ENCODE peak calls at places on chromosome 12, in eight cellular contexts. X is psoas muscle, I is mesothelial cell of epicardium, M is AG09309, J is Peyer's patch, Y is left ventricle myocardium inferior, Z is astrocyte of the spinal cord, N is HepG2. E is an unnamed sample.

GRCh38 chr12:916240-916639 is 33.3 kb downstream of the RAD52 start:
- DNase-seq in N (no peak), J (no peak), I (no peak), Y (peak), M (no peak), Z (no peak), X (no peak), E (no peak)

GRCh38 chr12:57367121-57367520 is 63.7 kb downstream of the R3HDM2 start:
- DNase-seq in I (no peak), M (no peak), J (no peak), Y (no peak), Z (no peak), X (no peak), N (peak), E (no peak)

GRCh38 chr12:109170335-109170734 is 53.9 kb downstream of the ACACB start:
- DNase-seq in X (no peak), Y (no peak), J (no peak), I (no peak), N (no peak), M (no peak), Z (no peak), E (no peak)

GRCh38 chr12:76455582-76456345 is 103.8 kb downstream of the OSBPL8 start:
- DNase-seq in I (no peak), N (peak), Z (peak), X (no peak), M (peak), Y (no peak), J (no peak), E (peak)

GRCh38 chr12:44674866-44675265 is 201.2 kb downstream of the NELL2 start:
- DNase-seq in X (no peak), J (no peak), I (no peak), N (no peak), Z (no peak), Y (no peak), M (no peak), E (no peak)

GRCh38 chr12:104182621-104183378 is 32.8 kb upstream of the TXNRD1 start:
- DNase-seq in I (no peak), J (no peak), M (no peak), X (no peak), Z (no peak), N (no peak), Y (no peak), E (no peak)

GRCh38 chr12:75850751-75851462 is 180.7 kb downstream of the PHLDA1 start:
- DNase-seq in M (no peak), N (no peak), Z (peak), X (no peak), Y (no peak), I (no peak), J (no peak), E (no peak)

GRCh38 chr12:111685322-111685810 is 390 bp downstream of the BRAP start:
- DNase-seq in J (no peak), I (no peak), N (peak), Z (peak), Y (no peak), M (no peak), X (no peak), E (no peak)

GRCh38 chr12:124636138-124636968 is 68.9 kb upstream of the NCOR2 start:
- DNase-seq in X (peak), M (no peak), J (no peak), Y (no peak), I (no peak), N (no peak), Z (peak), E (no peak)

GRCh38 chr12:47504775-47505446 is 200.9 kb downstream of the RPAP3 start:
- DNase-seq in I (no peak), M (peak), X (no peak), Z (peak), Y (no peak), J (no peak), N (no peak), E (no peak)

GRCh38 chr12:98754095-98754494 is 109.0 kb downstream of the APAF1 start:
- DNase-seq in Y (no peak), I (no peak), N (peak), J (no peak), X (no peak), M (peak), Z (peak), E (no peak)

GRCh38 chr12:11500222-11500860 is 105.0 kb upstream of the PRB2 start:
- DNase-seq in X (peak), I (peak), N (peak), Y (peak), M (no peak), Z (peak), J (peak), E (no peak)

GRCh38 chr12:52319097-52319496 is 2.1 kb downstream of the KRT83 start:
- DNase-seq in N (no peak), M (no peak), X (no peak), I (peak), Z (no peak), Y (no peak), J (peak), E (no peak)

GRCh38 chr12:69425417-69425816 is 44.8 kb upstream of the FRS2 start:
- DNase-seq in X (no peak), I (no peak), N (no peak), Z (no peak), J (no peak), Y (no peak), M (no peak), E (no peak)

GRCh38 chr12:55499231-55499630 is 7.1 kb downstream of the OR6C68 start:
- DNase-seq in I (no peak), M (no peak), N (peak), Z (no peak), Y (no peak), J (no peak), X (no peak), E (no peak)

GRCh38 chr12:130982565-130983225 is 29.0 kb downstream of the ADGRD1 start:
- DNase-seq in Z (no peak), Y (no peak), M (no peak), J (no peak), N (no peak), X (no peak), I (no peak), E (no peak)

GRCh38 chr12:100225491-100225890 is 24.9 kb downstream of the ACTR6 start:
- DNase-seq in I (no peak), N (no peak), X (no peak), Y (no peak), M (no peak), J (no peak), Z (no peak), E (no peak)

GRCh38 chr12:26658991-26659390 is 174.0 kb downstream of the ITPR2 start:
- DNase-seq in I (no peak), J (no peak), Z (no peak), M (peak), N (no peak), Y (no peak), X (no peak), E (no peak)

GRCh38 chr12:76859621-76860020 is 19.2 kb downstream of the CSRP2 start:
- DNase-seq in I (no peak), Y (no peak), Z (no peak), M (no peak), N (no peak), X (no peak), J (no peak), E (no peak)

GRCh38 chr12:29561736-29562135 is 64.2 kb upstream of the OVCH1 start:
- DNase-seq in X (no peak), M (no peak), J (no peak), I (no peak), Z (no peak), Y (no peak), N (no peak), E (no peak)

GRCh38 chr12:49323524-49324097 is 556 bp downstream of the TROAP start:
- DNase-seq in I (no peak), Y (no peak), X (no peak), Z (no peak), J (no peak), M (no peak), N (no peak), E (no peak)

GRCh38 chr12:100826323-100826722 is 31.7 kb downstream of the ANO4 start:
- DNase-seq in Y (peak), J (no peak), Z (peak), X (no peak), N (peak), I (peak), M (no peak), E (no peak)

GRCh38 chr12:47413806-47414205 is 292.0 kb downstream of the RPAP3 start:
- DNase-seq in M (no peak), X (no peak), J (no peak), Z (peak), Y (no peak), N (no peak), I (no peak), E (no peak)

GRCh38 chr12:58914457-58914856 is 5.8 kb downstream of the LRIG3 start:
- DNase-seq in I (no peak), M (no peak), J (no peak), Y (no peak), N (no peak), Z (no peak), X (no peak), E (no peak)

GRCh38 chr12:24424889-24425600 is 475.6 kb upstream of the SOX5 start:
- DNase-seq in M (no peak), X (no peak), I (no peak), N (no peak), Z (no peak), J (no peak), Y (no peak), E (no peak)

GRCh38 chr12:62082448-62082847 is 177.8 kb upstream of the USP15 start:
- DNase-seq in M (no peak), X (no peak), I (no peak), Y (no peak), N (no peak), Z (no peak), J (no peak), E (no peak)

GRCh38 chr12:80939231-80939950 is 1.7 kb upstream of the LIN7A start:
- DNase-seq in N (peak), J (no peak), Z (peak), X (no peak), M (no peak), I (no peak), Y (no peak), E (no peak)

GRCh38 chr12:532908-533565 is 73.3 kb downstream of the B4GALNT3 start:
- DNase-seq in Y (no peak), J (no peak), Z (no peak), X (no peak), M (peak), I (no peak), N (no peak), E (no peak)

GRCh38 chr12:547883-548470 is 88.2 kb downstream of the B4GALNT3 start:
- DNase-seq in I (no peak), J (no peak), M (no peak), X (no peak), N (no peak), Y (no peak), Z (no peak), E (no peak)

GRCh38 chr12:86914716-86915115 is 658.5 kb upstream of the MGAT4C start:
- DNase-seq in I (no peak), M (no peak), N (peak), J (no peak), X (no peak), Z (peak), Y (no peak), E (peak)
- TF ChIP-seq CTCF in I (peak), M (peak), N (no peak), J (no peak), X (no peak), Z (peak), Y (peak), E (peak)

GRCh38 chr12:46354799-46355194 is 17.8 kb downstream of the SLC38A2 start:
- DNase-seq in Y (no peak), J (no peak), Z (no peak), N (no peak), I (no peak), X (no peak), M (no peak), E (no peak)

GRCh38 chr12:46351138-46351537 is 21.4 kb downstream of the SLC38A2 start:
- DNase-seq in Y (no peak), N (no peak), M (no peak), I (no peak), J (no peak), Z (no peak), X (no peak), E (no peak)

GRCh38 chr12:46351861-46352595 is 20.5 kb downstream of the SLC38A2 start:
- DNase-seq in Z (no peak), M (no peak), X (no peak), N (no peak), J (no peak), Y (no peak), I (no peak), E (no peak)

GRCh38 chr12:46356655-46357437 is 15.7 kb downstream of the SLC38A2 start:
- DNase-seq in J (no peak), I (no peak), N (no peak), Y (no peak), X (no peak), M (no peak), Z (no peak), E (no peak)

GRCh38 chr12:46354111-46354798 is 18.3 kb downstream of the SLC38A2 start:
- DNase-seq in N (no peak), Z (no peak), J (no peak), Y (no peak), I (no peak), X (no peak), M (no peak), E (no peak)
- TF ChIP-seq CTCF in N (peak), Z (no peak), J (peak), Y (peak), I (no peak), X (peak), M (no peak), E (no peak)

DNA sequence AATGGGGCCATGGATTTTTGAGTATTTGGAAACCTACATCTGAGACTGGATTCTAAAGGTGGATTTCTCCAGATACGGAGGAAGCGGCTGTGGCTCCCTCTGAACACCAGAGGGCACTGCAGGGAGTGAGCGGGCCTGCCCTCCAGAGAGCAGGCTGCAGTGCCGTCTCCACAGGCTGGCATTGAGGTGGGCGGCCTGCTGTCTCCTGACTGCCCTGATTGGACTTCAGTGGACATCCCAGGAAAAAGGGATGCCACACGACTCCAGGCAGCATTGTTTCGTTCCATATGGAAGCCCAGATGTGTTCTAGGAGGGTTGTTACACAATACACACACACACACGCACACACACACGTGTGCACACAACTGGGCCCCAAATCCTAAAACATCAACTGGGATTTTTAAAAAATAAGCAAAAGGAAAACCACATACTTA is 20.9 kb upstream of the ANO2 start:
- DNase-seq in X (no peak), N (peak), M (peak), J (no peak), Z (peak), I (no peak), Y (peak), E (no peak)
- TF ChIP-seq CTCF in X (peak), N (peak), M (peak), J (peak), Z (peak), I (peak), Y (peak), E (peak)

GRCh38 chr12:79114896-79115295 is 250.3 kb downstream of the SYT1 start:
- DNase-seq in N (no peak), Z (no peak), I (no peak), J (no peak), X (no peak), Y (no peak), M (no peak), E (no peak)

GRCh38 chr12:79115743-79116142 is 251.2 kb downstream of the SYT1 start:
- DNase-seq in X (no peak), N (no peak), I (no peak), Y (no peak), J (no peak), Z (no peak), M (no peak), E (no peak)

GRCh38 chr12:79121486-79121885 is 256.9 kb downstream of the SYT1 start:
- DNase-seq in Y (no peak), J (no peak), I (no peak), N (no peak), X (no peak), Z (no peak), M (no peak), E (no peak)

GRCh38 chr12:79124385-79124784 is 259.8 kb downstream of the SYT1 start:
- DNase-seq in Y (no peak), N (no peak), J (no peak), M (no peak), X (no peak), Z (no peak), I (no peak), E (no peak)

DNA sequence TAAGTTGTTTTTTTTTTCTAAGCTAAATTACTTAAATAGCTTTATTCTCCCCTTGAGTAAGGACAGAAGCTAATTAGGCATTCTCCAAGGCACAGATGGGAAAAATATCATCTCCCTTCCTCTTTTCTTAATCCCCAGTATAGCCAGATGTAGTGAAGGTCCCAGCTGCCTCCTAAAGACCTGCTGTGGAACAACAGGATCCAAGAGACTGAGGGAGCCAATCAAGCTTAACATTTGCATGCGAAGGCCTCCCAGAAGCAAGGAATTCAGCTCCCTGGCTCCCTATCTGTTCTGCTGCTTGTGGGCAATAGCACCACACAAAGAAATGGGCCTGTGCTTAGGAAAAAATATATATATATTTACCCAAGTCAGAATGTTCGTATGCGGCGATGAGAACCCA is 255.2 kb downstream of the SYT1 start:
- DNase-seq in Z (no peak), X (no peak), M (no peak), I (no peak), Y (no peak), J (no peak), N (no peak), E (no peak)
- TF ChIP-seq CTCF in Z (peak), X (no peak), M (no peak), I (no peak), Y (no peak), J (no peak), N (no peak), E (no peak)

DNA sequence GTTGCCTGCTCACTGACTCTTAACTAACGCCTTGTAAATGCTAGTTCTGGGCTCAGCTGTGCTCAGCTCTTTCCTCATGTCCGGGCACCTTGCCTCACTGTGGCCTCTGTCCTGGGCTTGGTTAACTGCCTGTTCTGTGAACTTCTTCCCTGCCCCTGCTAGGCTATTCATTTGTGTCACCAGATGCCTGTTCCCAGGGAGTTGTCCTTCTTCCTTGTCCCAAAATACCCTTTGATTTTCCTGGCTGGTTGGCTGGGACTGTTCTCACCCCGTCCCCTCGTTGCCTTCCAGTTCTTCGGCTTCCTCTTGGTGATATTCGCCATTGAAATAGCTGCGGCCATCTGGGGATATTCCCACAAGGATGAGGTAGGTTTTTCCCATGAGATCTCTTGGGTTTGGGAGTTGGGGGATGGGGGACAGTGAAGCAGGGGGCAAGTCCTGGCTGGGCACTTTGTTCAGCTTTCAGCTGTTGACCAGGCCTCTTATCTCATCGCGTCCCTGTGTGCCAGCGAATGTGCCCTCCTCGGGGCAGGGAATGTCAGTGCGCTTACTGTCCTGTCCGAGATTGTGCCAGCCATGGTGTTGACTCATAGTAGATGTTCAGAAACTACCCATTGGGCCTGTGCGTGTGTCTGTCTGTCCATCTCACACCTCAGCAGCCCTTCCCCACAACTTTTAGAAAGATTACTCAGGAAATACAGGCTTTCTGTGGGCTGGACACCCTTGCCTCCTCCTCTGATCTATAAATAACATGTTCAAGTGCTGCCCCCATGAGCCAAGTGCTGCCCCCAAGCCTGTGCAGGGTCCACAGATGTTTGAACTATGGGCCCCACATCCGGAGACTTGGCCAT is 33.1 kb downstream of the CD9 start:
- DNase-seq in M (no peak), Y (no peak), N (no peak), I (no peak), J (no peak), Z (no peak), X (peak), E (no peak)
- TF ChIP-seq CTCF in M (no peak), Y (no peak), N (peak), I (no peak), J (no peak), Z (peak), X (no peak), E (no peak)

GRCh38 chr12:121966959-121967358 is 48.6 kb downstream of the CFAP251 start:
- DNase-seq in Z (no peak), J (no peak), N (no peak), X (no peak), Y (no peak), M (no peak), I (no peak), E (no peak)
- TF ChIP-seq CTCF in Z (no peak), J (no peak), N (no peak), X (no peak), Y (no peak), M (no peak), I (no peak), E (no peak)

GRCh38 chr12:85155791-85156190 is 119.6 kb downstream of the LRRIQ1 start:
- DNase-seq in Z (peak), Y (no peak), I (no peak), M (no peak), J (no peak), X (no peak), N (peak), E (no peak)
- TF ChIP-seq CTCF in Z (peak), Y (no peak), I (peak), M (no peak), J (no peak), X (no peak), N (no peak), E (peak)

E was measured in AG09319.